ENCODE peak calls at places on chromosomes 3 and 15, in four cellular contexts. V is SK-N-SH, I is K562, A is H1. Q is an unnamed sample.

GRCh38 chr15:57747206-57747605 is 40.7 kb downstream of the POLR2M start:
- DNase-seq in V (no peak), A (no peak), I (peak), Q (peak)

GRCh38 chr15:76844096-76844495 is 61.0 kb downstream of the SCAPER start:
- DNase-seq in I (no peak), V (no peak), A (no peak), Q (no peak)

GRCh38 chr3:37542772-37543449 is 318.8 kb upstream of the CTDSPL start:
- DNase-seq in A (no peak), V (no peak), I (no peak), Q (no peak)

GRCh38 chr3:155704041-155704440 is 40.8 kb downstream of the PLCH1 start:
- DNase-seq in I (no peak), V (no peak), A (no peak), Q (no peak)

GRCh38 chr15:99068186-99068585 is 36.7 kb upstream of the SYNM start:
- DNase-seq in V (no peak), A (no peak), I (no peak), Q (no peak)

GRCh38 chr15:48682949-48683651 is 37.6 kb upstream of the FBN1 start:
- DNase-seq in A (no peak), V (no peak), I (no peak), Q (no peak)

GRCh38 chr3:72523409-72524172 is 324.7 kb downstream of the SHQ1 start:
- DNase-seq in I (peak), A (no peak), V (no peak), Q (peak)

GRCh38 chr3:124772081-124772831 is 42.0 kb downstream of the UMPS start:
- DNase-seq in I (peak), A (no peak), V (peak), Q (no peak)

GRCh38 chr3:47612879-47613278 is 34.2 kb upstream of the CSPG5 start:
- DNase-seq in A (no peak), V (no peak), I (no peak), Q (no peak)

GRCh38 chr3:171415070-171415469 is 45.1 kb downstream of the TNIK start:
- DNase-seq in I (no peak), A (no peak), V (no peak), Q (no peak)

GRCh38 chr3:50623840-50624474 is 7.0 kb downstream of the MAPKAPK3 start:
- DNase-seq in A (no peak), V (no peak), I (no peak), Q (no peak)

GRCh38 chr3:94413721-94414106 is 350.9 kb downstream of the NSUN3 start:
- DNase-seq in A (no peak), V (no peak), I (no peak), Q (no peak)

GRCh38 chr15:85284497-85284896 is 95.9 kb upstream of the AKAP13 start:
- DNase-seq in I (no peak), V (no peak), A (no peak), Q (no peak)

GRCh38 chr15:62509395-62509973 is 344.4 kb upstream of the C2CD4B start:
- DNase-seq in V (no peak), I (no peak), A (no peak), Q (no peak)

GRCh38 chr3:81545572-81545971 is 215.9 kb downstream of the GBE1 start:
- DNase-seq in A (no peak), I (no peak), V (no peak), Q (no peak)

GRCh38 chr3:123325766-123326256 is 123.1 kb downstream of the ADCY5 start:
- DNase-seq in A (no peak), V (no peak), I (no peak), Q (no peak)

GRCh38 chr15:88655780-88656488 is 17.1 kb downstream of the ISG20 start:
- DNase-seq in A (no peak), V (no peak), I (no peak), Q (no peak)

GRCh38 chr3:136350132-136350531 is 100.0 kb downstream of the PCCB start:
- DNase-seq in V (no peak), I (no peak), A (no peak), Q (no peak)

GRCh38 chr15:78051622-78052405 is 25.7 kb downstream of the TBC1D2B start:
- DNase-seq in I (no peak), A (no peak), V (no peak), Q (peak)

GRCh38 chr15:101232677-101233076 is 19.2 kb downstream of the CHSY1 start:
- DNase-seq in V (no peak), I (no peak), A (no peak), Q (no peak)

GRCh38 chr15:101239724-101240136 is 12.1 kb downstream of the CHSY1 start:
- DNase-seq in I (no peak), A (no peak), V (no peak), Q (peak)

GRCh38 chr15:101228313-101228712 is 23.5 kb downstream of the CHSY1 start:
- DNase-seq in V (no peak), I (no peak), A (no peak), Q (no peak)

GRCh38 chr15:101237161-101237775 is 14.6 kb downstream of the CHSY1 start:
- DNase-seq in I (no peak), A (no peak), V (no peak), Q (peak)

DNA sequence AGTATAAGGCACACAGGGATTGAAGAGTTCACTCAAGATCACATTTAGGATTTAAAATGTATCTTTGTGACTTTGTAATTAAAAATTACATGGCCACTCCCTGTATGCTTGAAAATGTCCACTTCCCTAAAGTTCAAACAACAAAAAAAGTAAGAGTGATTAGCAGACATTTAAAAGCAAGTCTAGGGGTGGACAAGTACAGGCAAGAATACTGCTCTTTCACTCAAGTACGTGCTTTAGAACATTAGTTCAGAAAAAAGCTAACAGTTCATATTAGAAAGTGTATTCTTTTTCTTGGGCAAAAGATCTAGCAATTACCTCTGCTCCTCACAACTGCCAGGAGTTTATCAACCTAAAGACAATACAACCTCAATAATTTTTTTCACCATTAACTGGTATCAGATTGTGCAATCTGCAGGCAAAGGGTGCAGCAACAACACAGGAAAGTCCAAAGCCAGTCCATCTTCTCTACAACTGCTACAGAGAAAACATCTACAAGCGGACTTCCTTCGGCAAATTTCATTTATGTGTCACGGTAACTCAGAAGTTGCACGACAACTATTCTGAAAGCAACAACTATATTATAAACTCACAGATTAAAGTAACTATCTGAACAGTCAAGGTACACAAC is 18.1 kb downstream of the CHSY1 start:
- DNase-seq in A (no peak), I (no peak), V (no peak), Q (no peak)
- TF ChIP-seq GABPA in A (no peak), I (no peak), V (no peak), Q (no peak)

GRCh38 chr15:28243901-28244300 is 78.1 kb downstream of the HERC2 start:
- DNase-seq in V (no peak), A (no peak), I (no peak), Q (no peak)
- TF ChIP-seq GABPA in V (no peak), A (no peak), I (no peak), Q (no peak)

GRCh38 chr3:160134454-160134853 is 90.8 kb upstream of the C3orf80 start:
- DNase-seq in V (no peak), A (no peak), I (no peak), Q (no peak)

GRCh38 chr3:160132226-160132625 is 93.0 kb upstream of the C3orf80 start:
- DNase-seq in A (no peak), I (no peak), V (no peak), Q (no peak)

GRCh38 chr3:160135850-160136249 is 89.4 kb upstream of the C3orf80 start:
- DNase-seq in I (no peak), V (peak), A (no peak), Q (no peak)

GRCh38 chr3:160134964-160135363 is 90.3 kb upstream of the C3orf80 start:
- DNase-seq in A (no peak), V (no peak), I (no peak), Q (peak)

DNA sequence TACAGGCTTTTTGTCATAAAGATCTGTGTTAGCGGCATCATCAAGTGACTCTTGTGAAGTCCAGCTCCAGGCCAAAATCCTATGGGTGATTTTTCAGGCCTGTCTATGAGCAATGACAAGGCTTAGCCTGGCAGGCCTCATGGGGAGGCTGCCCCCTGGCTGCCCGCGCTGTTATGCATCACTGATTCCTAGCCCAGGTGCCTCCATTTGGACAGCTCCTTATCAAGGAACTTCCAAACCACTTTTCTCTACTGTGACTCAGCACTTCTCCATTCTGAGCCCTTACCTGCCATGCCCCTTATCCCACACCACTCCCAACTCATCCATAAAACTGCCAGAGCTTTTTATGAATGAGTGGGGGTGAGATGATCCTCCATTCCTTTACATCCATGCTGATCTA is 91.5 kb upstream of the C3orf80 start:
- DNase-seq in I (peak), V (no peak), A (peak), Q (peak)
- TF ChIP-seq GABPA in I (no peak), V (no peak), A (no peak), Q (no peak)

GRCh38 chr15:74270155-74270554 is 34.0 kb downstream of the CCDC33 start:
- DNase-seq in V (no peak), I (no peak), A (no peak), Q (no peak)
- TF ChIP-seq GABPA in V (no peak), I (no peak), A (no peak), Q (no peak)

DNA sequence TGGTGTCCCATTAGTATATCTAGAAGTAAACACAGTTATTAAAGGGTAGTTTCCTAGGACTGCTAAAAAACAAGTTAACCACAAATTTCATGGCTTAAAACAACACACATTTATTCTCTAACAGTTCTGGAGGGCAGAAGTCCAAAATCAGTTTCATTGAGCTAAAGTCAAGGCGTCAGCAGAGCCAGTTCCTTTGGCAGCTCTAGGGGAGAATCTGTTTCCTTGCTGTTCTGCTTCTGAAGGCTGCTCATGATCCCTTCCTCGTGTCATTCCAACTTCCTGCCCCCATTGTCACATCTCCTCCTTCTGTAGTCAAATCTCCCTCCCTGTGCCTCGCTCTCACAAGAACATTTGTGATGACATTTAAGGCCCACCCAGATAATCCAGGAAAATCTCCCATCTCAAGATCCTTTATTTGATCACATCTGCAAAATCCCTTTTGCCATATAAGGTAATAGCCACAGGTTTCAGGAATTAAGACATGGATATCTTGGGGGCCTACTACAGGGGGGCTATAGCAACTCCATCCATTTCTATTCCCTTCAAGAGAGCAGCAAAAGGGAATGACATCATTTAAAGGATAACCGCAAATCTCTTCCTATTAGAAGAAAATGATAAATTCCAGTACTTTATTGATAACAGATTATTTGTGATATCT is 50.1 kb downstream of the GPR176 start:
- DNase-seq in A (no peak), V (no peak), I (no peak), Q (no peak)
- TF ChIP-seq GABPA in A (no peak), V (no peak), I (no peak), Q (no peak)

GRCh38 chr15:89812126-89812846 is 2.4 kb downstream of the ANPEP start:
- DNase-seq in I (no peak), A (no peak), V (peak), Q (peak)

GRCh38 chr15:89815769-89816168 is 1.1 kb upstream of the ANPEP start:
- DNase-seq in A (no peak), I (no peak), V (no peak), Q (no peak)

GRCh38 chr15:89812847-89813320 is 1.8 kb downstream of the ANPEP start:
- DNase-seq in A (no peak), V (peak), I (no peak), Q (no peak)

GRCh38 chr15:89813381-89814111 is 1.1 kb downstream of the ANPEP start:
- DNase-seq in V (peak), A (no peak), I (no peak), Q (no peak)

GRCh38 chr15:89814112-89814742 is 425 bp downstream of the ANPEP start:
- DNase-seq in A (no peak), I (no peak), V (peak), Q (no peak)
- TF ChIP-seq GABPA in A (no peak), I (no peak), V (no peak), Q (no peak)

GRCh38 chr3:184133840-184134745 is 1.1 kb upstream of the EIF2B5 start:
- DNase-seq in I (peak), V (peak), A (peak), Q (peak)

GRCh38 chr3:184135911-184136260 is 728 bp downstream of the EIF2B5 start:
- DNase-seq in A (no peak), I (no peak), V (no peak), Q (no peak)

GRCh38 chr3:184135149-184135910 is at the start of gene EIF2B5:
- DNase-seq in A (peak), I (peak), V (peak), Q (peak)

GRCh38 chr3:184132947-184133346 is 2.2 kb upstream of the EIF2B5 start:
- DNase-seq in A (no peak), I (no peak), V (no peak), Q (no peak)

GRCh38 chr3:184134746-184135148 is 411 bp upstream of the EIF2B5 start:
- DNase-seq in V (no peak), I (no peak), A (no peak), Q (peak)
- TF ChIP-seq GABPA in V (no peak), I (no peak), A (no peak), Q (no peak)

GRCh38 chr3:41369838-41370237 is 170.5 kb downstream of the CTNNB1 start:
- DNase-seq in I (no peak), A (no peak), V (peak), Q (no peak)

GRCh38 chr3:41364736-41365135 is 165.4 kb downstream of the CTNNB1 start:
- DNase-seq in I (no peak), V (no peak), A (no peak), Q (no peak)

GRCh38 chr3:41362638-41363559 is 163.6 kb downstream of the CTNNB1 start:
- DNase-seq in V (peak), I (no peak), A (peak), Q (no peak)

GRCh38 chr3:41363830-41364523 is 164.7 kb downstream of the CTNNB1 start:
- DNase-seq in I (no peak), V (no peak), A (no peak), Q (no peak)

DNA sequence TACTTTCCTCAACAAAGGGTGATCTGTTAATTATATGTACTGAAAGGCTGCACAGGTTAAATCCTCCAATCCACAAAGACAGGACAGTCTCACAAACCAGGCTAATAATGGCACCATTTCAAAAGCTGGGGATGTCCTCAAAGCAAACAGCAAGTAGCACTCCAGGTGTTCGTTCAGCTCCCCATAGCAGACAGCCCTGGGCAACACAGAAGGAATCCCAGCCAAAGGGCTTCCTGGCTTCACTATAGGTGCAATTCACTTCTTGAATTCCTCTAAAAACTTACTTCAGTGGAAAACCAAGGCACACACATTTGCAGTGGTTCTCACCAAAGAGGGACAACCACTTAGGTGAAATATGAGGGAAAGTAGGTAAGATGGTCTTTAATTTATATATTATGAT is 166.7 kb downstream of the CTNNB1 start:
- DNase-seq in I (no peak), A (no peak), V (no peak), Q (no peak)
- TF ChIP-seq GABPA in I (no peak), A (no peak), V (no peak), Q (no peak)

DNA sequence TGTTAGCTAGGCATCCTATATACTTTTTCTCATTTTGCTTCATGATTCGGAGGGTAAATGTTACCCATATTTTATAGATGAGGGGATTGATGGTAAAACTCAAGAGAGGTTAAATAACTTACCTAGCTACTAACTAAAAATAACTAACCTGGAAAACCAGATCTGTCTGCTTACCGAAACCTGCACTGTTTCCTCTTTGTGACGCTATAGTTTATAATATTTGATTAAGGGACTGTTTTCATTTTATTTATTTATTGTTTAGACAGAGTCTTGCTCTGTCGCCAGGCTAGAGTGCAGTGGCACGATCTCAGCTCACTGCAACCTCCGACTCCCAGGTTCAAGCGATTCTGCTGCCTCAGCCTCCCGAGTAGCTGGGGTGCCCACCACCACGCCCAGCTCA is 55.9 kb downstream of the MAP6D1 start:
- DNase-seq in A (no peak), I (no peak), V (no peak), Q (no peak)
- TF ChIP-seq GABPA in A (no peak), I (no peak), V (no peak), Q (no peak)

GRCh38 chr3:195823286-195823685 is 11.6 kb upstream of the MUC4 start:
- DNase-seq in A (no peak), V (no peak), I (no peak), Q (no peak)
- TF ChIP-seq GABPA in A (no peak), V (no peak), I (no peak), Q (no peak)